ENCODE peak calls at places on chromosomes 1 and 21, in nine cellular contexts. One of them, this sample, is unnamed.

GRCh38 chr1:161176468-161177111 is 717 bp downstream of the B4GALT3 start:
- DNase-seq in gastrocnemius medialis: no peak
- DNase-seq in naive thymus-derived CD4-positive, alpha-beta T cell: no peak
- DNase-seq in AG04450: no peak
- DNase-seq in K562: no peak
- DNase-seq in CD4-positive, alpha-beta T cell: no peak
- DNase-seq in cardiac muscle cell: no peak
- DNase-seq in WERI-Rb-1: no peak
- DNase-seq in suprapubic skin: no peak
- DNase-seq in this sample: no peak

GRCh38 chr1:194013561-194013960 is 827.1 kb upstream of the B3GALT2 start:
- DNase-seq in cardiac muscle cell: peak; percentile 32
- DNase-seq in CD4-positive, alpha-beta T cell: no peak
- DNase-seq in naive thymus-derived CD4-positive, alpha-beta T cell: no peak
- DNase-seq in WERI-Rb-1: no peak
- DNase-seq in gastrocnemius medialis: no peak
- DNase-seq in AG04450: no peak
- DNase-seq in suprapubic skin: no peak
- DNase-seq in K562: no peak
- DNase-seq in this sample: no peak

GRCh38 chr1:6819641-6820040 is 34.4 kb downstream of the CAMTA1 start:
- DNase-seq in suprapubic skin: no peak
- DNase-seq in K562: no peak
- DNase-seq in AG04450: no peak
- DNase-seq in WERI-Rb-1: no peak
- DNase-seq in naive thymus-derived CD4-positive, alpha-beta T cell: no peak
- DNase-seq in CD4-positive, alpha-beta T cell: no peak
- DNase-seq in cardiac muscle cell: peak; percentile 55
- DNase-seq in gastrocnemius medialis: no peak
- DNase-seq in this sample: no peak

GRCh38 chr1:61450454-61451213 is 274.3 kb downstream of the TM2D1 start:
- DNase-seq in AG04450: no peak
- DNase-seq in suprapubic skin: no peak
- DNase-seq in CD4-positive, alpha-beta T cell: no peak
- DNase-seq in cardiac muscle cell: peak; percentile 66
- DNase-seq in gastrocnemius medialis: peak; percentile 51
- DNase-seq in WERI-Rb-1: no peak
- DNase-seq in naive thymus-derived CD4-positive, alpha-beta T cell: no peak
- DNase-seq in K562: no peak
- DNase-seq in this sample: no peak

GRCh38 chr1:19477284-19478240 is 7.8 kb downstream of the CAPZB start:
- DNase-seq in CD4-positive, alpha-beta T cell: no peak
- DNase-seq in naive thymus-derived CD4-positive, alpha-beta T cell: no peak
- DNase-seq in suprapubic skin: no peak
- DNase-seq in K562: no peak
- DNase-seq in AG04450: no peak
- DNase-seq in cardiac muscle cell: no peak
- DNase-seq in WERI-Rb-1: no peak
- DNase-seq in gastrocnemius medialis: no peak
- DNase-seq in this sample: no peak

GRCh38 chr1:99507906-99508732 is 137.8 kb upstream of the PALMD start:
- DNase-seq in WERI-Rb-1: no peak
- DNase-seq in CD4-positive, alpha-beta T cell: no peak
- DNase-seq in cardiac muscle cell: no peak
- DNase-seq in AG04450: no peak
- DNase-seq in suprapubic skin: no peak
- DNase-seq in gastrocnemius medialis: no peak
- DNase-seq in K562: no peak
- DNase-seq in naive thymus-derived CD4-positive, alpha-beta T cell: no peak
- DNase-seq in this sample: no peak

GRCh38 chr1:84619383-84620093 is 45.3 kb upstream of the CTBS start:
- DNase-seq in CD4-positive, alpha-beta T cell: no peak
- DNase-seq in K562: no peak
- DNase-seq in gastrocnemius medialis: no peak
- DNase-seq in WERI-Rb-1: no peak
- DNase-seq in naive thymus-derived CD4-positive, alpha-beta T cell: no peak
- DNase-seq in cardiac muscle cell: peak; percentile 76
- DNase-seq in suprapubic skin: no peak
- DNase-seq in AG04450: no peak
- DNase-seq in this sample: no peak

GRCh38 chr1:18942340-18942739 is 14.1 kb downstream of the IFFO2 start:
- DNase-seq in AG04450: no peak
- DNase-seq in CD4-positive, alpha-beta T cell: no peak
- DNase-seq in WERI-Rb-1: no peak
- DNase-seq in suprapubic skin: no peak
- DNase-seq in cardiac muscle cell: peak; percentile 54
- DNase-seq in gastrocnemius medialis: no peak
- DNase-seq in naive thymus-derived CD4-positive, alpha-beta T cell: no peak
- DNase-seq in K562: no peak
- DNase-seq in this sample: no peak

GRCh38 chr21:37780991-37781983 is 135.0 kb downstream of the KCNJ6 start:
- DNase-seq in cardiac muscle cell: no peak
- DNase-seq in CD4-positive, alpha-beta T cell: no peak
- DNase-seq in naive thymus-derived CD4-positive, alpha-beta T cell: no peak
- DNase-seq in suprapubic skin: no peak
- DNase-seq in AG04450: no peak
- DNase-seq in gastrocnemius medialis: no peak
- DNase-seq in K562: no peak
- DNase-seq in WERI-Rb-1: no peak
- DNase-seq in this sample: no peak

GRCh38 chr1:39683591-39684312 is 7.5 kb downstream of the HPCAL4 start:
- DNase-seq in cardiac muscle cell: peak; percentile 48
- DNase-seq in AG04450: no peak
- DNase-seq in gastrocnemius medialis: no peak
- DNase-seq in WERI-Rb-1: no peak
- DNase-seq in CD4-positive, alpha-beta T cell: peak; percentile 40
- DNase-seq in suprapubic skin: no peak
- DNase-seq in K562: peak; percentile 49
- DNase-seq in naive thymus-derived CD4-positive, alpha-beta T cell: no peak
- DNase-seq in this sample: peak; percentile 30

GRCh38 chr21:25350056-25350455 is 257.2 kb downstream of the MRPL39 start:
- DNase-seq in cardiac muscle cell: peak; percentile 49
- DNase-seq in CD4-positive, alpha-beta T cell: no peak
- DNase-seq in K562: peak; percentile 16
- DNase-seq in gastrocnemius medialis: no peak
- DNase-seq in naive thymus-derived CD4-positive, alpha-beta T cell: no peak
- DNase-seq in WERI-Rb-1: peak; percentile 56
- DNase-seq in AG04450: no peak
- DNase-seq in suprapubic skin: no peak
- DNase-seq in this sample: no peak

GRCh38 chr1:13619909-13620308 is 36.3 kb downstream of the PDPN start:
- DNase-seq in CD4-positive, alpha-beta T cell: no peak
- DNase-seq in cardiac muscle cell: peak; percentile 81
- DNase-seq in AG04450: no peak
- DNase-seq in gastrocnemius medialis: peak; percentile 90
- DNase-seq in WERI-Rb-1: no peak
- DNase-seq in naive thymus-derived CD4-positive, alpha-beta T cell: no peak
- DNase-seq in K562: no peak
- DNase-seq in suprapubic skin: no peak
- DNase-seq in this sample: no peak

DNA sequence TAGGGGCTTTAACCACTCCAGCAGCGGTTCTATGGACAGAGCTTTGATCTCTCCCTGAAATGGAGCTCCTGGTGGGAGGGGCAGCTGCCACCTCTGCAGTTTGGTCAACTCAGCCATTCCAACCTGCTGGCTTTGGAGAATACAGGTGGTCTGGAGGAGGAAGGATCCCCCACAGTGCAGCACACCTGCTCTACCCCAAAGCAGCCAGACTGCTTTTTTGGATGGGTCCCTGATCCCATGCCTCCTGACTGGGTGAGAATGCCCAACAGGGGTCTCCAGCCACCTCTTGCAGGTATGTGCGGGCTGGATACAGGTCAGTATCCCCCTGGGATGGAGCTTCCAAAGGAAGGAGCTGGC is 53.9 kb downstream of the TPTE start:
- DNase-seq in gastrocnemius medialis: no peak
- DNase-seq in AG04450: no peak
- DNase-seq in cardiac muscle cell: no peak
- DNase-seq in WERI-Rb-1: no peak
- DNase-seq in CD4-positive, alpha-beta T cell: no peak
- DNase-seq in K562: no peak
- DNase-seq in naive thymus-derived CD4-positive, alpha-beta T cell: no peak
- DNase-seq in suprapubic skin: no peak
- DNase-seq in this sample: no peak
- H3K9me3 ChIP-seq in gastrocnemius medialis: no peaks in the 10 kb centered on the region
- H3K9me3 ChIP-seq in AG04450: peaks cover 32% of the 10 kb centered on the region
- H3K9me3 ChIP-seq in cardiac muscle cell: peaks cover 18% of the 10 kb centered on the region
- H3K9me3 ChIP-seq in WERI-Rb-1: peaks cover under 1% of the 10 kb centered on the region
- H3K9me3 ChIP-seq in CD4-positive, alpha-beta T cell: peaks cover 31% of the 10 kb centered on the region
- H3K9me3 ChIP-seq in K562: no peaks in the 10 kb centered on the region
- H3K9me3 ChIP-seq in naive thymus-derived CD4-positive, alpha-beta T cell: no peaks in the 10 kb centered on the region
- H3K9me3 ChIP-seq in suprapubic skin: peaks cover 26% of the 10 kb centered on the region
- H3K9me3 ChIP-seq in this sample: peaks cover 4% of the 10 kb centered on the region

GRCh38 chr1:54826226-54826816 is 25.2 kb upstream of the TTC22 start:
- DNase-seq in WERI-Rb-1: no peak
- DNase-seq in suprapubic skin: peak; percentile 20
- DNase-seq in cardiac muscle cell: no peak
- DNase-seq in gastrocnemius medialis: no peak
- DNase-seq in CD4-positive, alpha-beta T cell: no peak
- DNase-seq in naive thymus-derived CD4-positive, alpha-beta T cell: no peak
- DNase-seq in AG04450: no peak
- DNase-seq in K562: no peak
- DNase-seq in this sample: no peak

GRCh38 chr1:54823670-54824069 is 22.5 kb upstream of the TTC22 start:
- DNase-seq in naive thymus-derived CD4-positive, alpha-beta T cell: no peak
- DNase-seq in K562: no peak
- DNase-seq in gastrocnemius medialis: no peak
- DNase-seq in cardiac muscle cell: no peak
- DNase-seq in WERI-Rb-1: no peak
- DNase-seq in suprapubic skin: no peak
- DNase-seq in CD4-positive, alpha-beta T cell: no peak
- DNase-seq in AG04450: no peak
- DNase-seq in this sample: no peak

GRCh38 chr1:54819733-54820132 is 18.6 kb upstream of the TTC22 start:
- DNase-seq in K562: no peak
- DNase-seq in cardiac muscle cell: no peak
- DNase-seq in suprapubic skin: no peak
- DNase-seq in naive thymus-derived CD4-positive, alpha-beta T cell: no peak
- DNase-seq in gastrocnemius medialis: no peak
- DNase-seq in WERI-Rb-1: no peak
- DNase-seq in AG04450: no peak
- DNase-seq in CD4-positive, alpha-beta T cell: no peak
- DNase-seq in this sample: no peak

DNA sequence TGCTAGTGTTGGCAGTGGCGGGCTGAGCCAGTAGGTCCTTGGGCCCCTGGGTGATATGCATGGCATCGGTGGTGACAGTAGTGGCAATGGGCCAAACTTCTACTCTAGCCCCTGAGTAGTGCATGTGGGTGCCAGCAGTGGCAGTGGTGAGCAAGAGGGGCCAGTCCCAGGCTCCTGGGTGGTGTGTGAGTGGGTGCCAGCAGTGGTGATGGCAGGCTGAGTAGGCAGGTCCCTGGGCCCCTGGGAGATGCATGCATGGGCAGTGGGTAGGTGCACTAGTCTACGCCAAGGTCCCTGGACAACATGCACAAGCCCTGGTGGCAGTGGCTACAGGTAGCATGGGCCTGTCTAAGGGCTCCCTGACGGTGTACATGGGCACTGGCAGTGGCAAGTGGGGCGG is 24.6 kb upstream of the TTC22 start:
- DNase-seq in cardiac muscle cell: no peak
- DNase-seq in CD4-positive, alpha-beta T cell: no peak
- DNase-seq in suprapubic skin: peak; percentile 61
- DNase-seq in K562: no peak
- DNase-seq in gastrocnemius medialis: no peak
- DNase-seq in AG04450: no peak
- DNase-seq in WERI-Rb-1: no peak
- DNase-seq in naive thymus-derived CD4-positive, alpha-beta T cell: no peak
- DNase-seq in this sample: no peak
- H3K9me3 ChIP-seq in cardiac muscle cell: no peaks in the 10 kb centered on the region
- H3K9me3 ChIP-seq in CD4-positive, alpha-beta T cell: peaks cover 35% of the 10 kb centered on the region
- H3K9me3 ChIP-seq in suprapubic skin: peaks cover 13% of the 10 kb centered on the region
- H3K9me3 ChIP-seq in K562: no peaks in the 10 kb centered on the region
- H3K9me3 ChIP-seq in gastrocnemius medialis: peaks cover 15% of the 10 kb centered on the region
- H3K9me3 ChIP-seq in AG04450: peaks cover 9% of the 10 kb centered on the region
- H3K9me3 ChIP-seq in WERI-Rb-1: peaks cover 4% of the 10 kb centered on the region
- H3K9me3 ChIP-seq in naive thymus-derived CD4-positive, alpha-beta T cell: no peaks in the 10 kb centered on the region
- H3K9me3 ChIP-seq in this sample: peaks cover 7% of the 10 kb centered on the region

GRCh38 chr1:116092752-116093489 is 18.3 kb upstream of the MAB21L3 start:
- DNase-seq in naive thymus-derived CD4-positive, alpha-beta T cell: no peak
- DNase-seq in gastrocnemius medialis: no peak
- DNase-seq in AG04450: no peak
- DNase-seq in cardiac muscle cell: no peak
- DNase-seq in suprapubic skin: no peak
- DNase-seq in K562: no peak
- DNase-seq in WERI-Rb-1: no peak
- DNase-seq in CD4-positive, alpha-beta T cell: no peak
- DNase-seq in this sample: no peak
- H3K9me3 ChIP-seq in naive thymus-derived CD4-positive, alpha-beta T cell: no peaks in the 10 kb centered on the region
- H3K9me3 ChIP-seq in gastrocnemius medialis: no peaks in the 10 kb centered on the region
- H3K9me3 ChIP-seq in AG04450: no peaks in the 10 kb centered on the region
- H3K9me3 ChIP-seq in cardiac muscle cell: no peaks in the 10 kb centered on the region
- H3K9me3 ChIP-seq in suprapubic skin: peaks cover 17% of the 10 kb centered on the region
- H3K9me3 ChIP-seq in K562: no peaks in the 10 kb centered on the region
- H3K9me3 ChIP-seq in WERI-Rb-1: no peaks in the 10 kb centered on the region
- H3K9me3 ChIP-seq in CD4-positive, alpha-beta T cell: peaks cover 47% of the 10 kb centered on the region
- H3K9me3 ChIP-seq in this sample: peaks cover 12% of the 10 kb centered on the region

GRCh38 chr21:29322570-29322957 is 23.8 kb downstream of the BACH1 start:
- DNase-seq in K562: no peak
- DNase-seq in cardiac muscle cell: no peak
- DNase-seq in WERI-Rb-1: no peak
- DNase-seq in naive thymus-derived CD4-positive, alpha-beta T cell: no peak
- DNase-seq in suprapubic skin: no peak
- DNase-seq in gastrocnemius medialis: no peak
- DNase-seq in AG04450: no peak
- DNase-seq in CD4-positive, alpha-beta T cell: no peak
- DNase-seq in this sample: no peak

GRCh38 chr21:29321908-29322569 is 23.3 kb downstream of the BACH1 start:
- DNase-seq in suprapubic skin: no peak
- DNase-seq in cardiac muscle cell: no peak
- DNase-seq in AG04450: no peak
- DNase-seq in WERI-Rb-1: no peak
- DNase-seq in gastrocnemius medialis: no peak
- DNase-seq in CD4-positive, alpha-beta T cell: no peak
- DNase-seq in K562: no peak
- DNase-seq in naive thymus-derived CD4-positive, alpha-beta T cell: no peak
- DNase-seq in this sample: no peak

GRCh38 chr21:29320021-29320420 is 21.3 kb downstream of the BACH1 start:
- DNase-seq in K562: no peak
- DNase-seq in AG04450: no peak
- DNase-seq in WERI-Rb-1: no peak
- DNase-seq in CD4-positive, alpha-beta T cell: no peak
- DNase-seq in suprapubic skin: no peak
- DNase-seq in cardiac muscle cell: no peak
- DNase-seq in naive thymus-derived CD4-positive, alpha-beta T cell: no peak
- DNase-seq in gastrocnemius medialis: no peak
- DNase-seq in this sample: no peak

GRCh38 chr21:29323189-29323588 is 24.5 kb downstream of the BACH1 start:
- DNase-seq in CD4-positive, alpha-beta T cell: no peak
- DNase-seq in cardiac muscle cell: no peak
- DNase-seq in suprapubic skin: no peak
- DNase-seq in WERI-Rb-1: no peak
- DNase-seq in K562: no peak
- DNase-seq in gastrocnemius medialis: no peak
- DNase-seq in AG04450: no peak
- DNase-seq in naive thymus-derived CD4-positive, alpha-beta T cell: no peak
- DNase-seq in this sample: no peak

DNA sequence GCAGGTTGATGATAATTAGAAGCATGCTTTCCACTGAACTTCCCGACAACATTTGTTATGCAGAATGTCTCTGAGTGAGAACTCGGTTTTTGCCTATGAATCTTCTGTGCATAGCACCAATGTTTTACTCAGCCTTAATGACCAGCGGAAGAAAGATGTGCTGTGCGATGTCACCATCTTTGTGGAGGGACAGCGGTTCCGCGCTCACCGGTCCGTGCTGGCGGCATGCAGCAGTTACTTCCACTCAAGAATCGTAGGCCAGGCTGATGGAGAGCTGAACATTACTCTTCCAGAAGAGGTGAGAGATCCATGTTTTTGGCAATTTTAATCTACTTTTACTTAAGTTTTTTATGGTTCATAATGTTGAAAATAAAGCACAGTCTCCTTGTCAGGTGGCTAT is 22.5 kb downstream of the BACH1 start:
- DNase-seq in CD4-positive, alpha-beta T cell: no peak
- DNase-seq in suprapubic skin: no peak
- DNase-seq in K562: no peak
- DNase-seq in WERI-Rb-1: no peak
- DNase-seq in gastrocnemius medialis: no peak
- DNase-seq in cardiac muscle cell: no peak
- DNase-seq in AG04450: no peak
- DNase-seq in naive thymus-derived CD4-positive, alpha-beta T cell: no peak
- DNase-seq in this sample: no peak
- H3K9me3 ChIP-seq in CD4-positive, alpha-beta T cell: no peaks in the 10 kb centered on the region
- H3K9me3 ChIP-seq in suprapubic skin: no peaks in the 10 kb centered on the region
- H3K9me3 ChIP-seq in K562: peaks cover 23% of the 10 kb centered on the region
- H3K9me3 ChIP-seq in WERI-Rb-1: no peaks in the 10 kb centered on the region
- H3K9me3 ChIP-seq in gastrocnemius medialis: no peaks in the 10 kb centered on the region
- H3K9me3 ChIP-seq in cardiac muscle cell: no peaks in the 10 kb centered on the region
- H3K9me3 ChIP-seq in AG04450: peaks cover 3% of the 10 kb centered on the region
- H3K9me3 ChIP-seq in naive thymus-derived CD4-positive, alpha-beta T cell: no peaks in the 10 kb centered on the region
- H3K9me3 ChIP-seq in this sample: peaks cover 5% of the 10 kb centered on the region

This sample was measured in T-helper 17 cell.